ENCODE peak calls at places on chromosomes 4 and X, in four cellular contexts. Q is RWPE1, K is tibial artery, S is right lobe of liver. Y is an unnamed sample.

GRCh38 chr4:164169591-164169990 is 584.3 kb upstream of the SMIM31 start:
- DNase-seq in Q (peak; percentile 41), K (no peak), S (no peak), Y (no peak)

GRCh38 chr4:127533028-127533700 is 99.6 kb upstream of the INTU start:
- DNase-seq in Q (no peak), K (no peak), S (peak; percentile 61), Y (peak; percentile 92)

GRCh38 chr4:83150563-83151330 is 36.2 kb upstream of the PLAC8 start:
- DNase-seq in Q (peak; percentile 9), K (no peak), S (no peak), Y (peak; percentile 45)

GRCh38 chr4:184237612-184238011 is 19.9 kb upstream of the ENPP6 start:
- DNase-seq in Q (no peak), K (no peak), S (no peak), Y (no peak)

GRCh38 chr4:1172971-1173757 is 781 bp upstream of the SPON2 start:
- DNase-seq in Q (no peak), K (peak; percentile 73), S (no peak), Y (peak; percentile 65)

GRCh38 chrX:39226307-39226706 is 425.0 kb downstream of the MID1IP1 start:
- DNase-seq in Q (peak; percentile 11), K (no peak), S (no peak), Y (no peak)

GRCh38 chr4:60724623-60725022 is 475.5 kb upstream of the ADGRL3 start:
- DNase-seq in Q (peak; percentile 50), K (no peak), S (no peak), Y (peak; percentile 94)

GRCh38 chr4:21709031-21709430 is 239.5 kb downstream of the KCNIP4 start:
- DNase-seq in Q (no peak), K (no peak), S (no peak), Y (no peak)

GRCh38 chr4:184148871-184149637 is 68.6 kb downstream of the ENPP6 start:
- DNase-seq in Q (no peak), K (no peak), S (no peak), Y (peak; percentile 64)

GRCh38 chr4:172547724-172548123 is 620.9 kb upstream of the GALNT7 start:
- DNase-seq in Q (no peak), K (no peak), S (no peak), Y (no peak)

GRCh38 chr4:119490335-119490734 is 138.3 kb downstream of the PDE5A start:
- DNase-seq in Q (no peak), K (no peak), S (no peak), Y (peak; percentile 35)

GRCh38 chrX:576904-577303 is 53.7 kb upstream of the SHOX start:
- DNase-seq in Q (no peak), K (no peak), S (no peak), Y (no peak)

GRCh38 chr4:161448550-161449180 is 715.1 kb downstream of the FSTL5 start:
- DNase-seq in Q (no peak), K (no peak), S (no peak), Y (no peak)

GRCh38 chrX:114611018-114611619 is 27.2 kb downstream of the HTR2C start:
- DNase-seq in Q (peak; percentile 7), K (no peak), S (no peak), Y (peak; percentile 69)

GRCh38 chrX:3370656-3371055 is 24.2 kb upstream of the MXRA5 start:
- DNase-seq in Q (no peak), K (no peak), S (no peak), Y (no peak)

GRCh38 chr4:2964077-2964471 is 703 bp downstream of the GRK4 start:
- DNase-seq in Q (no peak), K (no peak), S (no peak), Y (no peak)

GRCh38 chr4:153479118-153479517 is 13.0 kb downstream of the TMEM131L start:
- DNase-seq in Q (no peak), K (no peak), S (no peak), Y (no peak)

GRCh38 chrX:140815868-140816267 is 106.3 kb downstream of the LINC00632 start:
- DNase-seq in Q (peak; percentile 5), K (no peak), S (no peak), Y (peak; percentile 41)

GRCh38 chr4:168848977-168849687 is 160.9 kb downstream of the CBR4 start:
- DNase-seq in Q (no peak), K (no peak), S (no peak), Y (peak; percentile 81)

GRCh38 chrX:16022580-16023170 is 100.7 kb upstream of the GRPR start:
- DNase-seq in Q (peak; percentile 21), K (no peak), S (no peak), Y (peak; percentile 66)

GRCh38 chr4:139024686-139025085 is 9.1 kb downstream of the NOCT start:
- DNase-seq in Q (no peak), K (no peak), S (no peak), Y (no peak)

GRCh38 chrX:110418220-110418856 is 59.7 kb downstream of the RTL9 start:
- DNase-seq in Q (no peak), K (no peak), S (no peak), Y (peak; percentile 69)

GRCh38 chrX:40201486-40201885 is 103.7 kb upstream of the BCOR start:
- DNase-seq in Q (no peak), K (no peak), S (no peak), Y (no peak)

GRCh38 chrX:149721778-149722177 is 9.9 kb downstream of the MAGEA11 start:
- DNase-seq in Q (no peak), K (no peak), S (no peak), Y (no peak)

GRCh38 chr4:33054656-33055055 is 2334.5 kb downstream of the PCDH7 start:
- DNase-seq in Q (no peak), K (no peak), S (no peak), Y (peak; percentile 26)

GRCh38 chrX:74925210-74926088 is at the start of gene NEXMIF:
- DNase-seq in Q (peak; percentile 9), K (peak; percentile 63), S (peak; percentile 39), Y (no peak)

GRCh38 chrX:19640693-19641374 is 125.5 kb upstream of the MAP3K15 start:
- DNase-seq in Q (no peak), K (no peak), S (no peak), Y (no peak)

GRCh38 chrX:19638968-19639539 is 123.7 kb upstream of the MAP3K15 start:
- DNase-seq in Q (no peak), K (no peak), S (no peak), Y (no peak)

GRCh38 chrX:19643203-19643602 is 127.9 kb upstream of the MAP3K15 start:
- DNase-seq in Q (no peak), K (no peak), S (no peak), Y (no peak)

GRCh38 chrX:19640063-19640462 is 124.8 kb upstream of the MAP3K15 start:
- DNase-seq in Q (no peak), K (no peak), S (no peak), Y (no peak)

GRCh38 chrX:19642517-19643109 is 127.3 kb upstream of the MAP3K15 start:
- DNase-seq in Q (no peak), K (no peak), S (no peak), Y (no peak)
- TF ChIP-seq CTCF in Q (no peak), K (no peak), S (no peak), Y (no peak)

DNA sequence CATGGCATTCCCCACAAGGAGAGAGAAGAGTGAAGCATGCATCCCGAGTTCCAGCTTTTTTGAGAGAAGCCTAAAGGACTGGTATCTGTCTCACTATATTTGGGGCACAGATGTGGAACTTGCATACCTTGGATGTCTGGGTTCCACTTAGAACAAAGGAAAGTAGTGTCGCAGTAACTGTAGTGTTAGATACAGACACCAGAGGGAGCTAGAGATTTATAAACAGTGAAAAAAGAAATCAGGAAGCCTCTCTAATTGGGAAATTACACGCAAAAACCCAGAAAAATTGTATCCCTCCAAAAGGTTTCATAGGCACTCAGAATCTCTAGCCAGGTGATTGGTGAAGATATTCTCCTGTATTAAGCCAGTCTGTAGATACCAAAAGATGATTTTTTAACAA is 34.4 kb downstream of the AGTR2 start:
- DNase-seq in Q (peak; percentile 0), K (no peak), S (no peak), Y (peak; percentile 39)
- TF ChIP-seq CTCF in Q (peak; percentile 60), K (peak; percentile 23), S (peak; percentile 66), Y (peak; percentile 65)

GRCh38 chr4:170990989-170991589 is 822.1 kb upstream of the GALNTL6 start:
- DNase-seq in Q (no peak), K (no peak), S (no peak), Y (no peak)
- TF ChIP-seq CTCF in Q (no peak), K (no peak), S (peak; percentile 14), Y (no peak)

GRCh38 chrX:47628980-47629379 is 750 bp downstream of the CFP start:
- DNase-seq in Q (no peak), K (no peak), S (no peak), Y (no peak)
- TF ChIP-seq CTCF in Q (no peak), K (no peak), S (peak; percentile 15), Y (no peak)

Y was measured in fibroblast of the aortic adventitia.